ENCODE peak calls at places on chromosomes 13 and 19, in five cellular contexts. P, M, V, C and H are unnamed samples.

GRCh38 chr13:107209811-107210210 is 641.9 kb upstream of the ARGLU1 start:
- DNase-seq in P (no peak), M (no peak), C (no peak), V (no peak), H (no peak)

GRCh38 chr19:41868120-41868988 is 8.3 kb downstream of the RPS19 start:
- DNase-seq in C (no peak), M (no peak), V (no peak), P (no peak), H (no peak)

GRCh38 chr13:102901615-102902305 is 55.9 kb downstream of the ERCC5 start:
- DNase-seq in V (no peak), C (no peak), M (no peak), P (no peak), H (no peak)

GRCh38 chr19:15101479-15102082 is 5.6 kb upstream of the SYDE1 start:
- DNase-seq in C (peak), V (no peak), M (no peak), P (no peak), H (no peak)

GRCh38 chr13:50844181-50844875 is 836 bp upstream of the DLEU7 start:
- DNase-seq in M (no peak), V (no peak), P (no peak), C (no peak), H (no peak)

GRCh38 chr13:23450340-23451046 is 17.0 kb upstream of the SACS start:
- DNase-seq in P (no peak), C (no peak), M (no peak), V (no peak), H (no peak)

GRCh38 chr19:39846678-39847486 is 703 bp upstream of the FBL start:
- DNase-seq in M (no peak), P (no peak), C (no peak), V (no peak), H (no peak)

GRCh38 chr19:2663920-2664571 is 38.4 kb downstream of the GNG7 start:
- DNase-seq in V (no peak), P (no peak), M (no peak), C (peak), H (no peak)

GRCh38 chr13:38763446-38764381 is 76.8 kb downstream of the FREM2 start:
- DNase-seq in V (no peak), M (no peak), C (peak), P (no peak), H (no peak)

GRCh38 chr19:6076675-6077463 is 33.4 kb downstream of the RFX2 start:
- DNase-seq in V (no peak), M (no peak), C (no peak), P (peak), H (peak)

GRCh38 chr19:45424191-45425058 is 708 bp upstream of the ERCC1 start:
- DNase-seq in C (peak), V (peak), M (no peak), P (peak), H (peak)

GRCh38 chr13:64338671-64339070 is 2891.5 kb downstream of the PCDH9 start:
- DNase-seq in M (no peak), C (no peak), V (no peak), P (no peak), H (no peak)

GRCh38 chr19:40599331-40600085 is 1.7 kb upstream of the LTBP4 start:
- DNase-seq in V (no peak), M (no peak), C (no peak), P (no peak), H (peak)

GRCh38 chr19:1561236-1561842 is 6.8 kb downstream of the MEX3D start:
- DNase-seq in C (no peak), M (no peak), V (no peak), P (no peak), H (no peak)